ENCODE peak calls at places on chromosomes 7 and 10, in seven cellular contexts. I is HepG2, F is transverse colon, Q is stomach, B is H1, W is sigmoid colon, U is GM12892. R is an unnamed sample.

GRCh38 chr7:111018960-111019835 is 71.7 kb upstream of the LRRN3 start:
- DNase-seq in F (peak; percentile 9), B (no peak), I (no peak), W (no peak), U (no peak), Q (no peak), R (no peak)

GRCh38 chr7:149780056-149780455 is 6.7 kb upstream of the ZNF467 start:
- DNase-seq in F (no peak), I (no peak), W (no peak), U (no peak), B (no peak), Q (no peak), R (no peak)

GRCh38 chr10:56934515-56934914 is 573.5 kb upstream of the ZWINT start:
- DNase-seq in U (no peak), W (no peak), B (no peak), Q (no peak), F (no peak), I (no peak), R (no peak)

GRCh38 chr10:103839867-103840746 is 15.3 kb downstream of the SH3PXD2A start:
- DNase-seq in Q (peak; percentile 52), U (no peak), I (no peak), B (no peak), F (peak; percentile 57), W (peak; percentile 61), R (no peak)

GRCh38 chr10:61606971-61607907 is 55.5 kb upstream of the CABCOCO1 start:
- DNase-seq in W (no peak), Q (no peak), F (no peak), U (no peak), I (peak; percentile 14), B (no peak), R (no peak)

GRCh38 chr7:10592604-10593003 is 381.1 kb upstream of the PHF14 start:
- DNase-seq in U (no peak), F (no peak), Q (no peak), I (no peak), B (no peak), W (no peak), R (no peak)

GRCh38 chr10:45181483-45181882 is 133.9 kb downstream of the OR13A1 start:
- DNase-seq in U (no peak), I (no peak), Q (no peak), B (no peak), F (no peak), W (peak; percentile 73), R (no peak)

GRCh38 chr10:102408081-102408727 is 10.4 kb downstream of the PSD start:
- DNase-seq in Q (no peak), W (peak; percentile 98), F (peak; percentile 47), B (no peak), I (no peak), U (no peak), R (no peak)

GRCh38 chr7:82605247-82605864 is 161.8 kb upstream of the CACNA2D1 start:
- DNase-seq in Q (no peak), F (no peak), B (no peak), I (peak; percentile 6), U (no peak), W (no peak), R (peak; percentile 2)

GRCh38 chr10:122780391-122780790 is 65.3 kb downstream of the CUZD1 start:
- DNase-seq in I (no peak), Q (no peak), F (no peak), U (no peak), W (no peak), B (peak; percentile 31), R (no peak)

GRCh38 chr7:24834150-24834798 is 77.0 kb upstream of the GSDME start:
- DNase-seq in W (no peak), B (no peak), F (peak; percentile 34), U (no peak), Q (no peak), I (no peak), R (no peak)
- TF ChIP-seq POLR2AphosphoS5 in W (no peak), B (no peak), F (no peak), U (no peak), Q (no peak), I (no peak), R (no peak)

GRCh38 chr10:31314256-31315183 is 4.5 kb upstream of the ZEB1 start:
- DNase-seq in I (no peak), W (no peak), U (no peak), B (no peak), F (no peak), Q (no peak), R (no peak)

GRCh38 chr10:31317171-31317570 is 1.8 kb upstream of the ZEB1 start:
- DNase-seq in F (no peak), I (no peak), U (no peak), W (no peak), Q (no peak), B (no peak), R (no peak)

GRCh38 chr10:31317652-31318381 is 1.2 kb upstream of the ZEB1 start:
- DNase-seq in U (no peak), I (no peak), F (peak; percentile 78), B (no peak), Q (peak; percentile 64), W (no peak), R (no peak)

GRCh38 chr10:31318382-31318853 is 598 bp upstream of the ZEB1 start:
- DNase-seq in U (peak; percentile 61), B (no peak), I (peak; percentile 12), W (peak; percentile 85), Q (no peak), F (no peak), R (peak; percentile 59)

DNA sequence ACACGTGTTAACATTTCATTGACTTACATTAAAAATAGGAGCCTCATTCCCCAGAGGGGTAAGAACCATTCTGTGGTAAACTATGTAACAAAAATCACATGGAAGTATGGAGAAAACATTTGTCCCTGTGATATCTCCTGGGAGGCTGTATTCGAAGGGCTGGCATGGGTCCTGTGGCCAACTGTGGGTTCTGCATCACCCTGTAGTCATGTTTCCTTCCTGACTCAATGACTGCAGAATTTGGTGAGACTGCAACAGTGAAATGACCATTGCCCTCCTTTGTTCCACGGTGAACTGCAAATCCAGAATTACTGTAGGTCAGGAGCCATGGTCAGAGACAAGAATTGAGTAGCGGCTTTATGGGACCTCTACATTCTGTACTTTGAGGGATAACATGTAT is 3.6 kb upstream of the ZEB1 start:
- DNase-seq in U (no peak), Q (no peak), F (no peak), W (no peak), I (no peak), B (no peak), R (no peak)
- TF ChIP-seq POLR2A in U (no peak), Q (no peak), F (no peak), W (no peak), I (no peak), B (no peak), R (no peak)

DNA sequence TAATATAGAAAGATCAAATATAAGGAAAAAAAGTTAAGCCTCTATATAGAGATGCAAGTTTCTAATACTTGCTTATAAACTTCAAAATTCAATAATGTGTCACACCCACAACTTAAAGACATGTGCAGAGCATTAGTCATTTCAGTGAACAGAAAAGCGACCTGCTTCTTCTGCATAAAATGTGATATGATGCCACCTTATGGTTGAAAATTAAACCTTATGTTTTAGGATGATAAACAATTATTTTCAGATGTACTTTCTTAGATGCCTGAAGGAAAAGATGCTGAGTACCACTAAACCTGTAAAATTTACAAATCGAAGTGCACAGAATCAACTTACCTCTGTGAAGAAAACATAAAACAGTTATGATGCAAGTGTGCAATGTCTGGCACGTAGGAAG is 96.0 kb downstream of the MTERF1 start:
- DNase-seq in W (no peak), I (no peak), Q (no peak), B (no peak), U (no peak), F (no peak), R (no peak)
- TF ChIP-seq POLR2AphosphoS5 in W (no peak), I (no peak), Q (no peak), B (no peak), U (no peak), F (no peak), R (no peak)

GRCh38 chr7:1940402-1940786 is 270.3 kb downstream of the ELFN1 start:
- DNase-seq in F (peak; percentile 79), B (no peak), U (peak; percentile 93), W (peak; percentile 78), I (no peak), Q (peak; percentile 67), R (peak; percentile 94)
- TF ChIP-seq POLR2A in F (peak; percentile 46), B (no peak), U (peak; percentile 49), W (no peak), I (no peak), Q (no peak), R (peak; percentile 34)

DNA sequence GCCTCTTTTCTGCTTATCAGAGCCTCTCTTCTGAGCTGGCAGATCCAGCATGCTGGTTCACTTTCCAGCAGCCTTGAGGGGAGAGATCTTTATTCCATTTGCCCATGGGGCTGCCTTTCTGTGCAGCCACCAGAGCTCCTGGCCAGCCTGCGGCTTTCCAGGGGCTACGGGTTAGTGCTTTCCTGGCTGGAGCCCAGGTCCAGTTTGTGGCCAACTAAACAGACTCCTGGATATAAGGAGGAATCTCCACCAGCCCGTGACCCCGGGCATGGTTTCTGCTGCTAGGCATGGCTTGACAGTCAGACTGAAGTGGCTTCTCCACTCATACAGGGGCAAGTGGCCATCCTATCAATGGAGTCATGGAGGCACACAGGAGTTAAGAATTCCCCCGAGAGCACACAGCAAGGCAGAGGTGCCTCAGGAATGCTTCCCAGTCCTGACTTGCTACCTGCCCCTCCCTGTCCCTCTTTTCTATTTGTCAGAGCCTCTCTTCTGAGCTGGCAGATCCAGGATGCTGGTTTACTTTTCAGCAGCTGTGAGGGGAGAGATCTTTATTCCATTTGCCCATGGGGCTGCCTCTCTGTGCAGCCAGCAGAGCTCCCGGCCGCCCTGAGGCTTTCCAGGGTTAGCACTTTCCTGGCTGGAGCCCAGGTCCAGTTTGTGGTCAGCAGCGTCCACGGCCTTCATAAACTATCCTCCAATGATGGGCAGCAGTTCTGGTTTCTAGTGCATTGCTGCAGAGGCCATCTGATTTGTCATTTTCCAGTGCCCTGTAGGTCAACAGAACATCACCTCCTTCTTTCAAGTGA is 35.9 kb downstream of the TSPAN15 start:
- DNase-seq in U (no peak), Q (no peak), I (no peak), F (no peak), W (no peak), B (no peak), R (no peak)
- TF ChIP-seq POLR2AphosphoS5 in U (no peak), Q (no peak), I (no peak), F (no peak), W (no peak), B (no peak), R (no peak)

DNA sequence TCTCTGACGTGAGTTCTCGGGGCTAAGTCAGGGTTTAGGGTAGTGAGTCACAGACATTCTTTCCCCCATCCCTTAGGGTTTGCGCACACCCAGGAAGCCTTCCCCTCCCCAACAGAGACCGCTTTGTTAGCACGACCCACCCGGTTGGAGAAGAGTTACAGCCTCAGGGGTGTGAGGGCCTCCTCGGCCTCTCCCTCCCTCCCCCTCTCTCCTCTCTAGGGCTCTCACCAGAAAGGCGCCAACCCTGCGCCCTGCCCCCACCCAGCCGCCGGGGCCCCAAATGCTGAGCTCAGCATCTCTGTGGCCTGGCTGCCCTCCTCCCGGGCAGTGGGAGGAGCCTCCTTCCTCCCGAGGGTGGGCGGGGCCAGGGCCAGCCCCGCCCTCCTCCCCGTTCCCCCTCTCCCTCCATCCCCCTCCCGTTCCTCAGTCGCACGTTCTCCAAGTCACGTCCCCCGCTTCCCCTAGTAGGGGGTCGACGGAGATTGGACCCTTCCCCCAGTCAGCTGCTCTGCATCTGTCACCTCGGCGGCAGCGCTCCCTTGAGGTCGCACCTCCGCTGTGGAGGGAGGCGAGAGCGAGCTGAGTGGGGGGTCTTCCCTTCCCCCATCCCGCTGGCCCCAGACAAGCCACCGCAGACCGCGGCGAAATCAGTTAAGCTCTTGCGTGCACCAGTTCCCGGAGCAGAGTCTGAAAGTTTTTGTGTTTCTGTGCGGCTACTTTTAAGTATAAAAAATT is 13.0 kb upstream of the DDIT4 start:
- DNase-seq in B (peak; percentile 93), Q (peak; percentile 83), U (peak; percentile 78), F (peak; percentile 90), I (peak; percentile 88), W (peak; percentile 93), R (peak; percentile 64)
- TF ChIP-seq POLR2A in B (no peak), Q (no peak), U (peak; percentile 28), F (peak; percentile 29), I (peak; percentile 11), W (peak; percentile 51), R (no peak)